ENCODE peak calls at places on chromosomes 5 and 9, in six cellular contexts. Y is GDM1, W is LHCN-M2, D is DMS53, O is cardiac fibroblast, Z is MM.1S. C is an unnamed sample.

GRCh38 chr9:73869261-73869660 is 627.9 kb upstream of the RORB start:
- DNase-seq in Y (peak), W (peak), D (peak), O (peak), Z (peak), C (peak)

GRCh38 chr9:130315446-130316226 is 50.1 kb downstream of the HMCN2 start:
- DNase-seq in Y (no peak), W (no peak), D (no peak), O (no peak), Z (no peak), C (no peak)

GRCh38 chr5:151591144-151591819 is at the start of gene FAT2:
- DNase-seq in Y (no peak), W (no peak), D (no peak), O (no peak), Z (no peak), C (no peak)

GRCh38 chr5:51013036-51013435 is 346.6 kb downstream of the PARP8 start:
- DNase-seq in Y (no peak), W (no peak), D (no peak), O (no peak), Z (no peak), C (no peak)

GRCh38 chr5:144284931-144285330 is 114.3 kb downstream of the KCTD16 start:
- DNase-seq in Y (no peak), W (peak), D (no peak), O (peak), Z (no peak), C (no peak)

GRCh38 chr5:137141779-137142178 is 357.3 kb downstream of the SPOCK1 start:
- DNase-seq in Y (no peak), W (peak), D (no peak), O (peak), Z (no peak), C (no peak)

GRCh38 chr9:80635065-80635464 is 1054.3 kb downstream of the TLE1 start:
- DNase-seq in Y (no peak), W (no peak), D (peak), O (no peak), Z (no peak), C (no peak)

GRCh38 chr9:14515564-14516198 is 177.6 kb downstream of the ZDHHC21 start:
- DNase-seq in Y (no peak), W (peak), D (no peak), O (no peak), Z (no peak), C (no peak)

GRCh38 chr5:34903260-34903659 is 12.0 kb downstream of the RAD1 start:
- DNase-seq in Y (no peak), W (no peak), D (no peak), O (no peak), Z (no peak), C (no peak)

GRCh38 chr5:112973036-112973435 is 3.6 kb upstream of the DCP2 start:
- DNase-seq in Y (no peak), W (no peak), D (no peak), O (no peak), Z (no peak), C (no peak)

GRCh38 chr9:87007711-87008360 is 60.5 kb upstream of the GAS1 start:
- DNase-seq in Y (no peak), W (no peak), D (no peak), O (no peak), Z (no peak), C (no peak)

GRCh38 chr9:113155911-113156559 is 5.2 kb downstream of the SLC31A2 start:
- DNase-seq in Y (peak), W (peak), D (no peak), O (no peak), Z (no peak), C (no peak)

GRCh38 chr9:23571414-23572104 is 254.5 kb downstream of the ELAVL2 start:
- DNase-seq in Y (no peak), W (no peak), D (no peak), O (no peak), Z (no peak), C (no peak)

GRCh38 chr5:167614294-167615104 is 676.9 kb upstream of the WWC1 start:
- DNase-seq in Y (no peak), W (no peak), D (no peak), O (no peak), Z (no peak), C (no peak)

GRCh38 chr9:92736816-92737606 is 27.6 kb downstream of the BICD2 start:
- DNase-seq in Y (no peak), W (no peak), D (no peak), O (peak), Z (no peak), C (no peak)

GRCh38 chr9:70121818-70122436 is 78.3 kb downstream of the MAMDC2 start:
- DNase-seq in Y (no peak), W (peak), D (no peak), O (peak), Z (no peak), C (peak)

GRCh38 chr5:37723147-37723961 is 116.5 kb downstream of the GDNF start:
- DNase-seq in Y (no peak), W (peak), D (peak), O (peak), Z (no peak), C (no peak)

GRCh38 chr9:69168709-69169217 is 5.3 kb upstream of the TJP2 start:
- DNase-seq in Y (no peak), W (no peak), D (peak), O (peak), Z (peak), C (peak)

GRCh38 chr9:138044485-138045383 is 167.2 kb downstream of the CACNA1B start:
- DNase-seq in Y (no peak), W (no peak), D (no peak), O (no peak), Z (no peak), C (no peak)

GRCh38 chr9:97573482-97574073 is 59.6 kb downstream of the TSTD2 start:
- DNase-seq in Y (no peak), W (no peak), D (no peak), O (no peak), Z (no peak), C (peak)

GRCh38 chr9:124217839-124218437 is 39.8 kb upstream of the NEK6 start:
- DNase-seq in Y (peak), W (no peak), D (no peak), O (no peak), Z (peak), C (no peak)

GRCh38 chr9:129310666-129311350 is 132.7 kb upstream of the IER5L start:
- DNase-seq in Y (no peak), W (no peak), D (no peak), O (no peak), Z (no peak), C (no peak)

GRCh38 chr5:40235471-40235870 is 444.2 kb upstream of the PTGER4 start:
- DNase-seq in Y (no peak), W (no peak), D (no peak), O (no peak), Z (no peak), C (no peak)

GRCh38 chr5:141843156-141843927 is 34.9 kb downstream of the PCDH1 start:
- DNase-seq in Y (no peak), W (no peak), D (peak), O (peak), Z (no peak), C (no peak)

GRCh38 chr9:133553978-133554713 is 19.6 kb downstream of the ADAMTSL2 start:
- DNase-seq in Y (no peak), W (no peak), D (no peak), O (no peak), Z (no peak), C (no peak)

GRCh38 chr9:107631788-107632187 is 142.2 kb upstream of the KLF4 start:
- DNase-seq in Y (no peak), W (no peak), D (no peak), O (no peak), Z (no peak), C (no peak)

GRCh38 chr5:139660916-139661814 is 13.0 kb downstream of the CXXC5 start:
- DNase-seq in Y (peak), W (peak), D (no peak), O (peak), Z (no peak), C (peak)

C was measured in HCEC 1CT.